ENCODE peak calls at places on chromosomes 11 and 22, in eight cellular contexts. Y is choroid plexus epithelial cell; W is stimulated activated CD4-positive, alpha-beta T cell treated with anti-CD3 and anti-CD28 coated beads, TNF-alpha, amount 100 ng/mL, for 1 hour; E is astrocyte of the cerebellum; S is adrenal gland; Z is fibroblast of the conjunctiva; J is AG08396; L is fibroblast of the aortic adventitia. D is an unnamed sample.
A peak's percentile ranks its signal among the peaks of the same experiment; 100 is the strongest.

GRCh38 chr11:100625041-100625440 is 62.0 kb upstream of the ARHGAP42 start:
- DNase-seq in S (no peak), E (no peak), J (no peak), Z (no peak), L (no peak), W (no peak), Y (peak; percentile 77), D (no peak)

GRCh38 chr11:119044708-119045107 is 12.3 kb downstream of the HYOU1 start:
- DNase-seq in W (no peak), Y (no peak), S (no peak), Z (no peak), J (no peak), E (no peak), L (no peak), D (no peak)

GRCh38 chr11:67024410-67024809 is 1.5 kb downstream of the SYT12 start:
- DNase-seq in W (peak; percentile 19), S (no peak), Z (no peak), L (no peak), Y (no peak), E (no peak), J (no peak), D (no peak)

GRCh38 chr11:81725691-81726090 is 1008.0 kb downstream of the FAM181B start:
- DNase-seq in Z (no peak), S (no peak), Y (peak; percentile 77), L (no peak), J (no peak), E (peak; percentile 19), W (no peak), D (no peak)

GRCh38 chr11:73206751-73207280 is 11.3 kb upstream of the P2RY2 start:
- DNase-seq in S (no peak), L (no peak), Z (no peak), W (no peak), Y (peak; percentile 13), E (no peak), J (no peak), D (no peak)

GRCh38 chr11:94309757-94310156 is 5.4 kb downstream of the IZUMO1R start:
- DNase-seq in S (no peak), Z (no peak), W (no peak), L (no peak), E (no peak), Y (no peak), J (no peak), D (no peak)

GRCh38 chr11:43358308-43358669 is 431 bp upstream of the TTC17 start:
- DNase-seq in W (no peak), Z (no peak), E (no peak), L (no peak), Y (no peak), S (no peak), J (no peak), D (no peak)

GRCh38 chr22:30324008-30324730 is 2.6 kb downstream of the TBC1D10A start:
- DNase-seq in S (no peak), J (peak; percentile 68), W (no peak), L (peak; percentile 49), Z (no peak), Y (no peak), E (no peak), D (no peak)

GRCh38 chr11:111417766-111418435 is 38.8 kb upstream of the POU2AF1 start:
- DNase-seq in W (no peak), L (peak; percentile 89), J (peak; percentile 50), Z (peak; percentile 93), Y (peak; percentile 97), E (peak; percentile 76), S (no peak), D (no peak)

GRCh38 chr11:100929377-100929776 is 200.2 kb downstream of the PGR start:
- DNase-seq in E (no peak), L (peak; percentile 69), Y (peak; percentile 66), Z (no peak), W (no peak), J (peak; percentile 4), S (no peak), D (no peak)

GRCh38 chr22:38513063-38513462 is 7.0 kb upstream of the DDX17 start:
- DNase-seq in S (no peak), W (no peak), J (no peak), L (no peak), Y (no peak), Z (no peak), E (no peak), D (no peak)

GRCh38 chr22:37519268-37520195 is at the start of gene CARD10:
- DNase-seq in W (no peak), E (no peak), J (peak; percentile 66), S (no peak), L (no peak), Z (no peak), Y (no peak), D (no peak)

GRCh38 chr22:44884968-44885805 is 124.6 kb downstream of the PHF21B start:
- DNase-seq in Z (no peak), Y (no peak), L (no peak), S (no peak), E (no peak), W (no peak), J (no peak), D (no peak)

GRCh38 chr22:26553056-26553752 is 36.7 kb downstream of the TPST2 start:
- DNase-seq in Y (peak; percentile 84), J (peak; percentile 84), S (peak; percentile 33), L (peak; percentile 85), E (peak; percentile 71), Z (peak; percentile 35), W (no peak), D (no peak)

GRCh38 chr11:63880031-63880841 is 36.7 kb downstream of the RCOR2 start:
- DNase-seq in W (no peak), Y (peak; percentile 65), Z (peak; percentile 47), L (peak; percentile 78), E (peak; percentile 41), J (peak; percentile 68), S (peak; percentile 34), D (no peak)

GRCh38 chr11:70477607-70478006 is 79.3 kb downstream of the CTTN start:
- DNase-seq in S (no peak), Z (no peak), L (no peak), Y (no peak), E (no peak), W (no peak), J (no peak), D (no peak)

GRCh38 chr11:78645226-78646202 is 70.8 kb upstream of the NARS2 start:
- DNase-seq in Y (peak; percentile 82), Z (peak; percentile 57), S (peak; percentile 78), J (peak; percentile 83), W (peak; percentile 36), E (peak; percentile 59), L (peak; percentile 81), D (peak; percentile 78)

GRCh38 chr22:38724926-38725571 is 19.3 kb downstream of the GTPBP1 start:
- DNase-seq in E (no peak), Y (peak; percentile 66), Z (no peak), S (peak; percentile 53), W (no peak), L (peak; percentile 36), J (peak; percentile 56), D (no peak)

GRCh38 chr11:133797542-133797941 is 47.8 kb downstream of the SPATA19 start:
- DNase-seq in Z (no peak), E (no peak), W (no peak), S (no peak), Y (no peak), J (no peak), L (no peak), D (no peak)

GRCh38 chr11:93986716-93987115 is 34.4 kb upstream of the HEPHL1 start:
- DNase-seq in W (no peak), Z (no peak), Y (peak; percentile 10), S (peak; percentile 21), E (peak; percentile 76), J (no peak), L (peak; percentile 73), D (no peak)

GRCh38 chr11:3216027-3216525 is 2.5 kb downstream of the MRGPRG start:
- DNase-seq in E (no peak), S (no peak), J (no peak), Z (no peak), W (no peak), Y (no peak), L (no peak), D (no peak)

GRCh38 chr22:37626144-37626543 is 13.3 kb upstream of the SH3BP1 start:
- DNase-seq in J (no peak), Z (peak; percentile 68), W (no peak), L (peak; percentile 85), S (no peak), E (peak; percentile 28), Y (peak; percentile 87), D (no peak)

GRCh38 chr11:65883786-65884715 is 4.2 kb downstream of the FIBP start:
- DNase-seq in W (no peak), Y (no peak), S (no peak), L (no peak), J (no peak), Z (no peak), E (no peak), D (no peak)

GRCh38 chr11:102974552-102975280 is 19.2 kb upstream of the MMP13 start:
- DNase-seq in E (peak; percentile 57), Z (no peak), W (no peak), J (peak; percentile 28), L (peak; percentile 81), S (peak; percentile 43), Y (peak; percentile 61), D (no peak)

GRCh38 chr22:45585946-45586540 is 83.4 kb downstream of the FBLN1 start:
- DNase-seq in L (no peak), J (no peak), Y (no peak), W (no peak), E (no peak), Z (no peak), S (no peak), D (no peak)

GRCh38 chr11:9896902-9897301 is 233.0 kb downstream of the SWAP70 start:
- DNase-seq in E (no peak), Y (no peak), Z (no peak), S (no peak), W (no peak), L (no peak), J (no peak), D (no peak)

D was measured in NT2/D1.